ENCODE peak calls at places on chromosomes 2 and 18, in four cellular contexts. One of them, this sample, is unnamed.

GRCh38 chr18:79458131-79458838 is 62.6 kb downstream of the NFATC1 start:
- DNase-seq in astrocyte: peak
- DNase-seq in tibial nerve: peak
- DNase-seq in NCI-H1694 treated with DMSO at 0.1 percent for 48 hours: no peak
- DNase-seq in this sample: no peak

GRCh38 chr2:65277791-65278449 is 50.3 kb downstream of the ACTR2 start:
- DNase-seq in astrocyte: peak
- DNase-seq in NCI-H1694 treated with DMSO at 0.1 percent for 48 hours: no peak
- DNase-seq in tibial nerve: no peak
- DNase-seq in this sample: no peak

GRCh38 chr2:230601510-230601909 is 111.1 kb upstream of the CAB39 start:
- DNase-seq in NCI-H1694 treated with DMSO at 0.1 percent for 48 hours: no peak
- DNase-seq in astrocyte: no peak
- DNase-seq in tibial nerve: no peak
- DNase-seq in this sample: no peak

GRCh38 chr2:14978836-14979235 is 346.3 kb downstream of the LRATD1 start:
- DNase-seq in NCI-H1694 treated with DMSO at 0.1 percent for 48 hours: no peak
- DNase-seq in tibial nerve: no peak
- DNase-seq in astrocyte: peak
- DNase-seq in this sample: no peak

GRCh38 chr2:45256173-45256866 is 247.1 kb upstream of the SIX2 start:
- DNase-seq in tibial nerve: no peak
- DNase-seq in astrocyte: no peak
- DNase-seq in NCI-H1694 treated with DMSO at 0.1 percent for 48 hours: no peak
- DNase-seq in this sample: no peak

GRCh38 chr2:241941691-241942301 is 72.3 kb downstream of the RTP5 start:
- DNase-seq in NCI-H1694 treated with DMSO at 0.1 percent for 48 hours: no peak
- DNase-seq in astrocyte: no peak
- DNase-seq in tibial nerve: no peak
- DNase-seq in this sample: no peak

GRCh38 chr2:234366891-234367290 is 130.0 kb downstream of the ARL4C start:
- DNase-seq in astrocyte: no peak
- DNase-seq in NCI-H1694 treated with DMSO at 0.1 percent for 48 hours: no peak
- DNase-seq in tibial nerve: peak
- DNase-seq in this sample: no peak

GRCh38 chr2:29876374-29876773 is 45.0 kb downstream of the ALK start:
- DNase-seq in tibial nerve: no peak
- DNase-seq in NCI-H1694 treated with DMSO at 0.1 percent for 48 hours: no peak
- DNase-seq in astrocyte: no peak
- DNase-seq in this sample: no peak

GRCh38 chr2:46735108-46735691 is 180.4 kb downstream of the MCFD2 start:
- DNase-seq in astrocyte: no peak
- DNase-seq in NCI-H1694 treated with DMSO at 0.1 percent for 48 hours: peak
- DNase-seq in tibial nerve: no peak
- DNase-seq in this sample: no peak

GRCh38 chr18:59874166-59874565 is 25.6 kb upstream of the PMAIP1 start:
- DNase-seq in NCI-H1694 treated with DMSO at 0.1 percent for 48 hours: no peak
- DNase-seq in tibial nerve: no peak
- DNase-seq in astrocyte: peak
- DNase-seq in this sample: no peak

GRCh38 chr18:50582500-50582899 is 22.6 kb downstream of the MAPK4 start:
- DNase-seq in tibial nerve: no peak
- DNase-seq in NCI-H1694 treated with DMSO at 0.1 percent for 48 hours: no peak
- DNase-seq in astrocyte: no peak
- DNase-seq in this sample: peak

GRCh38 chr2:168469281-168469988 is 13.4 kb downstream of the CERS6 start:
- DNase-seq in tibial nerve: no peak
- DNase-seq in NCI-H1694 treated with DMSO at 0.1 percent for 48 hours: no peak
- DNase-seq in astrocyte: no peak
- DNase-seq in this sample: no peak

GRCh38 chr2:7146151-7146550 is 228.9 kb downstream of the RNF144A start:
- DNase-seq in astrocyte: no peak
- DNase-seq in NCI-H1694 treated with DMSO at 0.1 percent for 48 hours: no peak
- DNase-seq in tibial nerve: no peak
- DNase-seq in this sample: no peak

GRCh38 chr2:24566630-24567029 is 75.6 kb downstream of the NCOA1 start:
- DNase-seq in tibial nerve: no peak
- DNase-seq in astrocyte: no peak
- DNase-seq in NCI-H1694 treated with DMSO at 0.1 percent for 48 hours: no peak
- DNase-seq in this sample: no peak

GRCh38 chr2:37625781-37626548 is 45.5 kb downstream of the CDC42EP3 start:
- DNase-seq in astrocyte: peak
- DNase-seq in NCI-H1694 treated with DMSO at 0.1 percent for 48 hours: no peak
- DNase-seq in tibial nerve: no peak
- DNase-seq in this sample: no peak

GRCh38 chr18:48756511-48757226 is 194.1 kb downstream of the SMAD7 start:
- DNase-seq in astrocyte: no peak
- DNase-seq in NCI-H1694 treated with DMSO at 0.1 percent for 48 hours: no peak
- DNase-seq in tibial nerve: no peak
- DNase-seq in this sample: no peak

GRCh38 chr2:197131558-197131855 is 179.1 kb downstream of the ANKRD44 start:
- DNase-seq in NCI-H1694 treated with DMSO at 0.1 percent for 48 hours: no peak
- DNase-seq in tibial nerve: no peak
- DNase-seq in astrocyte: no peak
- DNase-seq in this sample: no peak

GRCh38 chr2:20534913-20535801 is 88.3 kb downstream of the RHOB start:
- DNase-seq in NCI-H1694 treated with DMSO at 0.1 percent for 48 hours: no peak
- DNase-seq in tibial nerve: no peak
- DNase-seq in astrocyte: no peak
- DNase-seq in this sample: no peak

GRCh38 chr2:237706257-237706656 is 78.9 kb downstream of the LRRFIP1 start:
- DNase-seq in astrocyte: no peak
- DNase-seq in NCI-H1694 treated with DMSO at 0.1 percent for 48 hours: no peak
- DNase-seq in tibial nerve: no peak
- DNase-seq in this sample: no peak

GRCh38 chr18:36214811-36215210 is 27.5 kb downstream of the MOCOS start:
- DNase-seq in NCI-H1694 treated with DMSO at 0.1 percent for 48 hours: no peak
- DNase-seq in tibial nerve: no peak
- DNase-seq in astrocyte: no peak
- DNase-seq in this sample: no peak

GRCh38 chr2:2039826-2040225 is 291.2 kb downstream of the MYT1L start:
- DNase-seq in astrocyte: no peak
- DNase-seq in NCI-H1694 treated with DMSO at 0.1 percent for 48 hours: no peak
- DNase-seq in tibial nerve: no peak
- DNase-seq in this sample: no peak

GRCh38 chr2:240329116-240329665 is 106.3 kb upstream of the GPC1 start:
- DNase-seq in astrocyte: no peak
- DNase-seq in tibial nerve: no peak
- DNase-seq in NCI-H1694 treated with DMSO at 0.1 percent for 48 hours: no peak
- DNase-seq in this sample: no peak

GRCh38 chr2:233965032-233965614 is 48.0 kb downstream of the TRPM8 start:
- DNase-seq in astrocyte: peak
- DNase-seq in tibial nerve: no peak
- DNase-seq in NCI-H1694 treated with DMSO at 0.1 percent for 48 hours: no peak
- DNase-seq in this sample: no peak

GRCh38 chr2:25043241-25043867 is 1.5 kb downstream of the EFR3B start:
- DNase-seq in NCI-H1694 treated with DMSO at 0.1 percent for 48 hours: no peak
- DNase-seq in tibial nerve: no peak
- DNase-seq in astrocyte: peak
- DNase-seq in this sample: no peak

GRCh38 chr2:114119846-114120348 is 230.0 kb downstream of the ACTR3 start:
- DNase-seq in tibial nerve: no peak
- DNase-seq in astrocyte: peak
- DNase-seq in NCI-H1694 treated with DMSO at 0.1 percent for 48 hours: no peak
- DNase-seq in this sample: no peak

GRCh38 chr2:230987137-230988020 is 8.5 kb upstream of the SPATA3 start:
- DNase-seq in NCI-H1694 treated with DMSO at 0.1 percent for 48 hours: peak
- DNase-seq in tibial nerve: peak
- DNase-seq in astrocyte: peak
- DNase-seq in this sample: peak

GRCh38 chr2:111667001-111667400 is 217.0 kb downstream of the ANAPC1 start:
- DNase-seq in tibial nerve: peak
- DNase-seq in astrocyte: no peak
- DNase-seq in NCI-H1694 treated with DMSO at 0.1 percent for 48 hours: no peak
- DNase-seq in this sample: no peak

GRCh38 chr2:232761301-232761907 is 15.0 kb downstream of the KCNJ13 start:
- DNase-seq in NCI-H1694 treated with DMSO at 0.1 percent for 48 hours: peak
- DNase-seq in tibial nerve: no peak
- DNase-seq in astrocyte: peak
- DNase-seq in this sample: peak

GRCh38 chr2:150681120-150681796 is 193.8 kb upstream of the RND3 start:
- DNase-seq in NCI-H1694 treated with DMSO at 0.1 percent for 48 hours: no peak
- DNase-seq in tibial nerve: no peak
- DNase-seq in astrocyte: peak
- DNase-seq in this sample: no peak

GRCh38 chr2:101921319-101921960 is 70.3 kb upstream of the IL1R2 start:
- DNase-seq in NCI-H1694 treated with DMSO at 0.1 percent for 48 hours: no peak
- DNase-seq in tibial nerve: no peak
- DNase-seq in astrocyte: no peak
- DNase-seq in this sample: no peak

GRCh38 chr18:48889115-48889941 is 61.4 kb downstream of the SMAD7 start:
- DNase-seq in astrocyte: no peak
- DNase-seq in NCI-H1694 treated with DMSO at 0.1 percent for 48 hours: no peak
- DNase-seq in tibial nerve: no peak
- DNase-seq in this sample: peak

GRCh38 chr2:182577816-182578215 is 138.2 kb upstream of the DNAJC10 start:
- DNase-seq in NCI-H1694 treated with DMSO at 0.1 percent for 48 hours: no peak
- DNase-seq in astrocyte: no peak
- DNase-seq in tibial nerve: no peak
- DNase-seq in this sample: no peak

GRCh38 chr18:44898536-44898935 is 217.8 kb downstream of the SETBP1 start:
- DNase-seq in tibial nerve: no peak
- DNase-seq in astrocyte: no peak
- DNase-seq in NCI-H1694 treated with DMSO at 0.1 percent for 48 hours: no peak
- DNase-seq in this sample: no peak

GRCh38 chr2:58063641-58064040 is 17.0 kb downstream of the VRK2 start:
- DNase-seq in NCI-H1694 treated with DMSO at 0.1 percent for 48 hours: no peak
- DNase-seq in astrocyte: peak
- DNase-seq in tibial nerve: no peak
- DNase-seq in this sample: no peak

GRCh38 chr18:63465059-63465458 is 11.7 kb upstream of the SERPINB5 start:
- DNase-seq in NCI-H1694 treated with DMSO at 0.1 percent for 48 hours: no peak
- DNase-seq in tibial nerve: no peak
- DNase-seq in astrocyte: no peak
- DNase-seq in this sample: no peak

GRCh38 chr2:181104512-181105121 is 124.2 kb downstream of the UBE2E3 start:
- DNase-seq in NCI-H1694 treated with DMSO at 0.1 percent for 48 hours: peak
- DNase-seq in tibial nerve: peak
- DNase-seq in astrocyte: peak
- DNase-seq in this sample: peak

GRCh38 chr2:188969236-188970032 is 4.7 kb upstream of the COL3A1 start:
- DNase-seq in tibial nerve: peak
- DNase-seq in astrocyte: peak
- DNase-seq in NCI-H1694 treated with DMSO at 0.1 percent for 48 hours: no peak
- DNase-seq in this sample: no peak

GRCh38 chr2:62641410-62641843 is 64.1 kb upstream of the EHBP1 start:
- DNase-seq in NCI-H1694 treated with DMSO at 0.1 percent for 48 hours: no peak
- DNase-seq in astrocyte: no peak
- DNase-seq in tibial nerve: no peak
- DNase-seq in this sample: no peak